ENCODE peak calls at places on chromosomes 11 and 22, in four cellular contexts. C is cardiac fibroblast, F is BE2C, B is B cell. X is an unnamed sample.
A peak's percentile ranks its signal among the peaks of the same experiment; 100 is the strongest.

GRCh38 chr22:46661221-46661851 is 41.1 kb downstream of the GRAMD4 start:
- DNase-seq in C (peak; percentile 65), F (no peak), B (no peak), X (no peak)

GRCh38 chr11:5686426-5686825 is 1.6 kb upstream of the TRIM5 start:
- DNase-seq in C (no peak), F (no peak), B (no peak), X (no peak)

GRCh38 chr11:16604784-16605439 is 133.5 kb upstream of the C11orf58 start:
- DNase-seq in C (peak; percentile 49), F (peak; percentile 24), B (peak; percentile 17), X (no peak)

GRCh38 chr22:30435674-30436126 is 10.1 kb downstream of the MTFP1 start:
- DNase-seq in C (no peak), F (no peak), B (peak; percentile 74), X (peak; percentile 72)

GRCh38 chr11:35658028-35658948 is 4.3 kb upstream of the TRIM44 start:
- DNase-seq in C (no peak), F (no peak), B (no peak), X (no peak)

GRCh38 chr11:2805388-2806057 is 80.1 kb downstream of the CDKN1C start:
- DNase-seq in C (no peak), F (no peak), B (no peak), X (no peak)

GRCh38 chr22:49617264-49617663 is 210.4 kb downstream of the BRD1 start:
- DNase-seq in C (no peak), F (no peak), B (no peak), X (no peak)

GRCh38 chr11:69400140-69400539 is 81.3 kb upstream of the LINC01488 start:
- DNase-seq in C (no peak), F (no peak), B (no peak), X (no peak)

GRCh38 chr22:19960491-19961200 is 19.0 kb upstream of the TXNRD2 start:
- DNase-seq in C (no peak), F (no peak), B (no peak), X (no peak)

GRCh38 chr11:119853581-119854360 is 124.8 kb upstream of the NECTIN1 start:
- DNase-seq in C (no peak), F (no peak), B (no peak), X (no peak)

GRCh38 chr22:44391026-44391425 is 78.3 kb upstream of the SHISAL1 start:
- DNase-seq in C (no peak), F (no peak), B (no peak), X (no peak)

GRCh38 chr11:100923555-100923954 is 206.1 kb downstream of the PGR start:
- DNase-seq in C (peak; percentile 4), F (no peak), B (no peak), X (no peak)

GRCh38 chr11:105297463-105297862 is 157.9 kb upstream of the CARD18 start:
- DNase-seq in C (peak; percentile 50), F (no peak), B (no peak), X (no peak)

GRCh38 chr22:40400173-40400572 is 29.8 kb downstream of the SGSM3 start:
- DNase-seq in C (no peak), F (no peak), B (peak; percentile 78), X (peak; percentile 89)

GRCh38 chr11:66789097-66789890 is 53.9 kb upstream of the RCE1 start:
- DNase-seq in C (no peak), F (no peak), B (no peak), X (no peak)

GRCh38 chr11:95461348-95461747 is 230.3 kb upstream of the SESN3 start:
- DNase-seq in C (no peak), F (no peak), B (no peak), X (no peak)

GRCh38 chr22:26837784-26838520 is 180.6 kb downstream of the MIAT start:
- DNase-seq in C (no peak), F (no peak), B (no peak), X (no peak)

GRCh38 chr11:19646308-19646707 is 66.3 kb upstream of the NAV2 start:
- DNase-seq in C (peak; percentile 49), F (no peak), B (no peak), X (no peak)

GRCh38 chr11:123132881-123133280 is 62.2 kb downstream of the CLMP start:
- DNase-seq in C (no peak), F (no peak), B (no peak), X (no peak)

GRCh38 chr22:28146401-28147304 is 227.6 kb upstream of the PITPNB start:
- DNase-seq in C (peak; percentile 44), F (peak; percentile 19), B (no peak), X (no peak)

GRCh38 chr22:36911887-36912661 is 1.4 kb upstream of the CSF2RB start:
- DNase-seq in C (peak; percentile 9), F (no peak), B (no peak), X (no peak)

GRCh38 chr22:45888221-45889092 is 88.5 kb downstream of the WNT7B start:
- DNase-seq in C (no peak), F (no peak), B (no peak), X (no peak)

GRCh38 chr11:63445720-63446119 is 45.2 kb downstream of the PLAAT5 start:
- DNase-seq in C (no peak), F (no peak), B (no peak), X (no peak)

GRCh38 chr11:77141034-77141433 is 13.0 kb downstream of the MYO7A start:
- DNase-seq in C (peak; percentile 65), F (no peak), B (no peak), X (no peak)

GRCh38 chr11:10666976-10667892 is 26.3 kb downstream of the IRAG1 start:
- DNase-seq in C (no peak), F (no peak), B (no peak), X (no peak)

GRCh38 chr11:118290923-118291322 is 13.6 kb upstream of the CD3E start:
- DNase-seq in C (peak; percentile 19), F (no peak), B (peak; percentile 46), X (peak; percentile 48)

GRCh38 chr11:554824-555499 is 5.6 kb downstream of the LMNTD2 start:
- DNase-seq in C (peak; percentile 34), F (peak; percentile 55), B (peak; percentile 92), X (peak; percentile 88)

GRCh38 chr11:113487622-113488021 is 12.4 kb upstream of the DRD2 start:
- DNase-seq in C (no peak), F (no peak), B (no peak), X (no peak)

GRCh38 chr11:4932751-4933150 is 8.6 kb upstream of the OR51G1 start:
- DNase-seq in C (no peak), F (no peak), B (no peak), X (no peak)

GRCh38 chr11:33291004-33291777 is 34.0 kb downstream of the HIPK3 start:
- DNase-seq in C (peak; percentile 64), F (no peak), B (no peak), X (peak; percentile 79)

GRCh38 chr11:71247551-71248250 is 4.7 kb downstream of the SHANK2 start:
- DNase-seq in C (no peak), F (no peak), B (no peak), X (no peak)

GRCh38 chr22:30606455-30607299 is at the start of gene TCN2:
- DNase-seq in C (peak; percentile 84), F (peak; percentile 65), B (peak; percentile 41), X (peak; percentile 70)

GRCh38 chr11:86162257-86162656 is 82.3 kb upstream of the EED start:
- DNase-seq in C (peak; percentile 89), F (peak; percentile 55), B (no peak), X (no peak)

GRCh38 chr11:129066229-129066628 is 123.6 kb upstream of the TP53AIP1 start:
- DNase-seq in C (no peak), F (no peak), B (no peak), X (no peak)
- TF ChIP-seq CTCF in C (no peak), F (no peak), B (no peak), X (no peak)

DNA sequence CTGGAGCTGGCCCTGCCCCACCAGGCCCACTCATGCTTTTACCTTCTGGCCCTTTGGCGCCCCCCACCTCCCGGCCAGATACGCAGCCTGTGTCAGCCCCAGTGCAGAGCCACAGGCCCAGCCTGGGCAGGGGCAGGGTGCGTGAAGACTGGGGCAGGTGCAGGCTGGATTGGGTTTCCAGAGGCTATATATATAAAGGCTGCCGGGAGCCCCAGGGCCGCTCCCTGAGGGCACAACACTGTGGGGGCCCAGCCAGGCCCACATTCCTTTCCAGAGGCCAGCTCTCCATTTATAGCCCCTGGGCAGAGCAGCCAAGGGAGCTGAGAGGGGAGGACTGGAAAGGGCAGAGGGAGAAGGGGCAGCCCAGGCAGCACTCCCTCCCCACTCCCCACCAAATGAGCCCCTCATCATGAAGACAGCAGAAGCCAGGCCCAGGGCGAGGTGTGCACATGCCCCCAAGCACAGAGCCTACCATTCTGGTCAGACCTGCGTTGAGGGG is 5.0 kb upstream of the MYOD1 start:
- DNase-seq in C (no peak), F (no peak), B (no peak), X (no peak)
- TF ChIP-seq CTCF in C (no peak), F (no peak), B (no peak), X (no peak)

DNA sequence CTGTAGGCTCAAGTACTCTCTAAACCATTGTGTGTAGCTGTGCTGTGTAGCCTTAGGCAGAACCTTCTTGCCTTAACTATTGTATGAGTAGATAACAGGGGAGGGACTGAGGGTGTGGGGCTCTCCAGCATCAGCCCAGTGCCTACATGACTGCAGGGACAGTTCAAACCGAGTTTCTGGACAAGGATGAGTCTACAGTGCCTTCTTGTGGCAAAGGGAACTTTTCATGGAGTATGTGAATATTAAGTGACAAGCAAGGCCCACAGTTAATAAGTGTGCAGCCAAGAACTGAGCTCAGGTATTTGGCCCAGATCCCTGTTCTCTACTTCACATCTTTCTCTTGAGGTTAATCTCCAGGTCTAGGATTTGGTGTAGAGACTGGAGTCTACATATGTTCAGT is 424.4 kb upstream of the LARGE1 start:
- DNase-seq in C (no peak), F (no peak), B (no peak), X (no peak)
- TF ChIP-seq CTCF in C (no peak), F (no peak), B (no peak), X (no peak)

GRCh38 chr11:103800406-103801114 is 235.9 kb upstream of the DDI1 start:
- DNase-seq in C (peak; percentile 94), F (peak; percentile 14), B (no peak), X (no peak)
- TF ChIP-seq CTCF in C (no peak), F (peak; percentile 33), B (no peak), X (no peak)

DNA sequence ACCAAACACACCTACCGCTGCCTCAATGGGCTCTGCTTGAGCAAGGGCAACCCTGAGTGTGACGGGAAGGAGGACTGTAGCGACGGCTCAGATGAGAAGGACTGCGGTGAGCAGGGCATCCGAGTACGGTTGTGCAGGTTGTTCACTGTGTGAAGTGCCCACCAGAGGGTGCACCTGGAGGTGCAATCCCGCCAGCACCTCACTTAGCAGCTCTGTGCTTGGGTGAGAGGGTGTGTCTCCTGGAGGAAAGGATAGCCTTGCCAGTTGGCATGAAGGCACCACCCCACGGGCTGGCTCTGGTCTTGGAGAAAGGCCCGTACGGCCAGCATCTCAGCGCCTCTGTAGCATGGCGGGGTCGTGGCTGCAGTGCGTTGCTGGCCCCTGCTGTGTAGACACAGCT is 39.4 kb downstream of the ST14 start:
- DNase-seq in C (no peak), F (no peak), B (no peak), X (no peak)
- TF ChIP-seq CTCF in C (no peak), F (peak; percentile 4), B (no peak), X (no peak)

GRCh38 chr11:126051117-126051516 is 11.5 kb downstream of the CDON start:
- DNase-seq in C (no peak), F (no peak), B (no peak), X (no peak)
- TF ChIP-seq CTCF in C (no peak), F (no peak), B (no peak), X (no peak)

GRCh38 chr11:65773784-65774411 is 6.9 kb downstream of the AP5B1 start:
- DNase-seq in C (no peak), F (no peak), B (no peak), X (no peak)
- TF ChIP-seq CTCF in C (no peak), F (peak; percentile 44), B (no peak), X (no peak)